ENCODE peak calls at places on chromosomes 4 and X, in four cellular contexts. K, I, Q and U are unnamed samples.

GRCh38 chr4:37988670-37989069 is 28.5 kb downstream of the PTTG2 start:
- DNase-seq in K (no peak), I (no peak), Q (peak; percentile 92), U (no peak)

GRCh38 chrX:42093756-42094155 is 170.4 kb upstream of the CASK start:
- DNase-seq in K (no peak), I (no peak), Q (no peak), U (no peak)

GRCh38 chrX:31714797-31715196 is 643.0 kb upstream of the FTHL17 start:
- DNase-seq in K (no peak), I (no peak), Q (no peak), U (no peak)

GRCh38 chr4:111512081-111512774 is 633.0 kb upstream of the FAM241A start:
- DNase-seq in K (no peak), I (peak; percentile 84), Q (no peak), U (no peak)

GRCh38 chr4:38177792-38178665 is 217.8 kb downstream of the PTTG2 start:
- DNase-seq in K (peak; percentile 29), I (peak; percentile 66), Q (no peak), U (peak; percentile 49)

GRCh38 chr4:125187621-125188176 is 127.1 kb upstream of the FAT4 start:
- DNase-seq in K (no peak), I (peak; percentile 32), Q (no peak), U (no peak)

GRCh38 chr4:79651516-79651915 is 243.5 kb upstream of the GK2 start:
- DNase-seq in K (no peak), I (peak; percentile 9), Q (no peak), U (no peak)

GRCh38 chr4:168585168-168586091 is 88.6 kb downstream of the PALLD start:
- DNase-seq in K (no peak), I (peak; percentile 77), Q (peak; percentile 87), U (no peak)

GRCh38 chr4:188959424-188959823 is 820.2 kb downstream of the TRIML1 start:
- DNase-seq in K (no peak), I (no peak), Q (no peak), U (no peak)

GRCh38 chrX:57929373-57929772 is 19.1 kb upstream of the ZXDA start:
- DNase-seq in K (no peak), I (peak; percentile 20), Q (peak; percentile 41), U (no peak)

GRCh38 chr4:37981425-37981824 is 21.2 kb downstream of the PTTG2 start:
- DNase-seq in K (no peak), I (no peak), Q (peak; percentile 34), U (no peak)

GRCh38 chr4:158580064-158580463 is 58.4 kb downstream of the RXFP1 start:
- DNase-seq in K (no peak), I (no peak), Q (no peak), U (no peak)

GRCh38 chr4:151857368-151857767 is 96.6 kb upstream of the GATB start:
- DNase-seq in K (no peak), I (no peak), Q (no peak), U (no peak)

GRCh38 chrX:14015294-14015693 is 14.4 kb downstream of the GEMIN8 start:
- DNase-seq in K (no peak), I (no peak), Q (no peak), U (no peak)

GRCh38 chrX:65035451-65035779 is 59.2 kb upstream of the ZC4H2 start:
- DNase-seq in K (peak; percentile 0), I (no peak), Q (no peak), U (no peak)

GRCh38 chr4:187090401-187090800 is 366.7 kb upstream of the FAT1 start:
- DNase-seq in K (no peak), I (peak; percentile 48), Q (no peak), U (no peak)

GRCh38 chr4:84681488-84682274 is 98.8 kb downstream of the CDS1 start:
- DNase-seq in K (no peak), I (peak; percentile 85), Q (peak; percentile 27), U (no peak)

GRCh38 chrX:154486396-154487207 is at the start of gene UBL4A:
- DNase-seq in K (peak; percentile 41), I (peak; percentile 50), Q (peak; percentile 94), U (peak; percentile 43)

GRCh38 chr4:22474636-22475310 is 41.1 kb downstream of the ADGRA3 start:
- DNase-seq in K (no peak), I (no peak), Q (no peak), U (no peak)

GRCh38 chr4:123750044-123750443 is 353.4 kb downstream of the SPRY1 start:
- DNase-seq in K (no peak), I (no peak), Q (peak; percentile 87), U (no peak)

GRCh38 chr4:123939621-123940020 is 543.0 kb downstream of the SPRY1 start:
- DNase-seq in K (no peak), I (peak; percentile 62), Q (peak; percentile 65), U (no peak)

GRCh38 chr4:74598611-74599325 is 153.8 kb downstream of the AREG start:
- DNase-seq in K (no peak), I (no peak), Q (no peak), U (no peak)

GRCh38 chr4:89196745-89197144 is 85.4 kb downstream of the TIGD2 start:
- DNase-seq in K (no peak), I (no peak), Q (peak; percentile 36), U (no peak)

GRCh38 chrX:84175943-84176342 is 12.1 kb downstream of the RPS6KA6 start:
- DNase-seq in K (no peak), I (no peak), Q (no peak), U (no peak)

GRCh38 chr4:107468812-107469211 is 251.2 kb downstream of the PAPSS1 start:
- DNase-seq in K (no peak), I (peak; percentile 16), Q (no peak), U (no peak)

GRCh38 chrX:29470029-29470428 is 745.3 kb upstream of the MAGEB2 start:
- DNase-seq in K (no peak), I (peak; percentile 35), Q (no peak), U (no peak)

GRCh38 chr4:150021483-150021882 is 56.8 kb upstream of the DCLK2 start:
- DNase-seq in K (no peak), I (no peak), Q (no peak), U (no peak)

GRCh38 chr4:111499291-111499690 is 646.0 kb upstream of the FAM241A start:
- DNase-seq in K (no peak), I (no peak), Q (no peak), U (no peak)

GRCh38 chrX:10574663-10575062 is 45.7 kb downstream of the MID1 start:
- DNase-seq in K (no peak), I (no peak), Q (no peak), U (no peak)